ENCODE peak calls at places on chromosomes 13 and 19, in eight cellular contexts. X, W, Q, B, F, M, I and K are unnamed samples. For H3K4me1, the result is how much of the 10 kb centered on the place peaks cover.

GRCh38 chr19:50626011-50626410 is 13.7 kb downstream of the SYT3 start:
- DNase-seq in X (no peak), W (no peak), Q (no peak), B (no peak), F (no peak), M (no peak), I (no peak), K (no peak)

GRCh38 chr13:109307027-109307426 is 479.4 kb downstream of the IRS2 start:
- DNase-seq in X (no peak), W (no peak), Q (no peak), B (no peak), F (no peak), M (no peak), I (no peak), K (no peak)

GRCh38 chr13:76600086-76600485 is 286.1 kb downstream of the KCTD12 start:
- DNase-seq in X (no peak), W (no peak), Q (no peak), B (no peak), F (no peak), M (peak), I (no peak), K (no peak)

GRCh38 chr13:45301263-45301662 is 39.7 kb downstream of the TPT1 start:
- DNase-seq in X (no peak), W (no peak), Q (no peak), B (no peak), F (no peak), M (no peak), I (no peak), K (no peak)

GRCh38 chr19:5386841-5387240 is 46.2 kb upstream of the PTPRS start:
- DNase-seq in X (no peak), W (no peak), Q (no peak), B (no peak), F (no peak), M (no peak), I (no peak), K (no peak)

GRCh38 chr13:78241278-78241919 is 322.8 kb upstream of the EDNRB start:
- DNase-seq in X (no peak), W (no peak), Q (no peak), B (no peak), F (no peak), M (peak), I (no peak), K (peak)

GRCh38 chr19:51354742-51355148 is 11.4 kb downstream of the ETFB start:
- DNase-seq in X (no peak), W (no peak), Q (no peak), B (peak), F (no peak), M (peak), I (no peak), K (no peak)

GRCh38 chr19:29294343-29294811 is 81.4 kb upstream of the UQCRFS1 start:
- DNase-seq in X (no peak), W (no peak), Q (no peak), B (no peak), F (no peak), M (peak), I (no peak), K (no peak)

GRCh38 chr13:63481334-63481733 is 2065.7 kb upstream of the PCDH20 start:
- DNase-seq in X (no peak), W (no peak), Q (no peak), B (no peak), F (no peak), M (peak), I (no peak), K (no peak)

GRCh38 chr13:79671420-79671819 is 190.5 kb downstream of the NDFIP2 start:
- DNase-seq in X (no peak), W (no peak), Q (no peak), B (no peak), F (no peak), M (no peak), I (no peak), K (no peak)

GRCh38 chr13:25347156-25347555 is 24.6 kb upstream of the ATP8A2 start:
- DNase-seq in X (no peak), W (no peak), Q (no peak), B (no peak), F (no peak), M (no peak), I (no peak), K (no peak)

GRCh38 chr13:57813641-57814040 is 182.1 kb downstream of the PCDH17 start:
- DNase-seq in X (no peak), W (no peak), Q (no peak), B (no peak), F (no peak), M (no peak), I (no peak), K (no peak)

GRCh38 chr13:93744886-93745285 is 518.3 kb downstream of the GPC6 start:
- DNase-seq in X (no peak), W (no peak), Q (no peak), B (no peak), F (no peak), M (no peak), I (no peak), K (no peak)

GRCh38 chr13:79492313-79492798 is 11.4 kb downstream of the NDFIP2 start:
- DNase-seq in X (no peak), W (no peak), Q (no peak), B (no peak), F (no peak), M (no peak), I (no peak), K (no peak)

GRCh38 chr19:33845498-33845897 is 48.8 kb downstream of the KCTD15 start:
- DNase-seq in X (no peak), W (no peak), Q (no peak), B (no peak), F (no peak), M (no peak), I (no peak), K (no peak)

GRCh38 chr19:6728346-6728745 is 7.9 kb upstream of the C3 start:
- DNase-seq in X (peak), W (no peak), Q (no peak), B (no peak), F (no peak), M (no peak), I (peak), K (no peak)

GRCh38 chr19:51921949-51922348 is 5.3 kb upstream of the ZNF613 start:
- DNase-seq in X (no peak), W (no peak), Q (no peak), B (no peak), F (no peak), M (no peak), I (no peak), K (no peak)

GRCh38 chr13:77535448-77535847 is at the start of gene SCEL:
- DNase-seq in X (no peak), W (no peak), Q (no peak), B (no peak), F (no peak), M (no peak), I (no peak), K (no peak)

GRCh38 chr19:28633223-28634030 is 579.5 kb downstream of the UQCRFS1 start:
- DNase-seq in X (peak), W (no peak), Q (no peak), B (peak), F (no peak), M (peak), I (no peak), K (peak)

GRCh38 chr19:35266904-35267817 is 1.6 kb upstream of the USF2 start:
- DNase-seq in X (peak), W (no peak), Q (peak), B (peak), F (no peak), M (no peak), I (peak), K (peak)

GRCh38 chr13:104318121-104318520 is 1251.9 kb upstream of the SLC10A2 start:
- DNase-seq in X (no peak), W (no peak), Q (no peak), B (no peak), F (no peak), M (peak), I (no peak), K (peak)

GRCh38 chr13:98912846-98913245 is 65.0 kb downstream of the DOCK9 start:
- DNase-seq in X (no peak), W (no peak), Q (no peak), B (no peak), F (no peak), M (no peak), I (no peak), K (no peak)

GRCh38 chr19:16319466-16319865 is 5.2 kb upstream of the KLF2 start:
- DNase-seq in X (no peak), W (no peak), Q (no peak), B (peak), F (no peak), M (peak), I (no peak), K (no peak)

GRCh38 chr13:55013051-55013450 is 1984.4 kb downstream of the OLFM4 start:
- DNase-seq in X (no peak), W (no peak), Q (no peak), B (no peak), F (no peak), M (no peak), I (no peak), K (no peak)

GRCh38 chr13:93603043-93603442 is 376.4 kb downstream of the GPC6 start:
- DNase-seq in X (no peak), W (peak), Q (no peak), B (no peak), F (no peak), M (peak), I (no peak), K (no peak)

GRCh38 chr13:99434258-99434788 is 66.9 kb upstream of the TM9SF2 start:
- DNase-seq in X (no peak), W (no peak), Q (no peak), B (peak), F (peak), M (no peak), I (no peak), K (no peak)

GRCh38 chr19:33797821-33798633 is 1.4 kb downstream of the KCTD15 start:
- DNase-seq in X (no peak), W (no peak), Q (peak), B (no peak), F (peak), M (peak), I (peak), K (no peak)

GRCh38 chr13:85333511-85333910 is 465.7 kb downstream of the SLITRK6 start:
- DNase-seq in X (no peak), W (no peak), Q (no peak), B (no peak), F (no peak), M (no peak), I (no peak), K (no peak)

GRCh38 chr13:94192576-94192975 is 286.9 kb downstream of the DCT start:
- DNase-seq in X (no peak), W (no peak), Q (no peak), B (no peak), F (no peak), M (peak), I (no peak), K (peak)

GRCh38 chr13:19661561-19661960 is 28.1 kb downstream of the MPHOSPH8 start:
- DNase-seq in X (no peak), W (no peak), Q (no peak), B (no peak), F (no peak), M (no peak), I (no peak), K (no peak)

GRCh38 chr19:13118424-13119193 is 545 bp downstream of the NACC1 start:
- DNase-seq in X (peak), W (no peak), Q (peak), B (peak), F (peak), M (peak), I (peak), K (peak)

GRCh38 chr13:72149701-72150100 is 282.7 kb upstream of the DACH1 start:
- DNase-seq in X (no peak), W (no peak), Q (no peak), B (no peak), F (no peak), M (no peak), I (no peak), K (no peak)

GRCh38 chr19:35309481-35310279 is 17.7 kb downstream of the MAG start:
- DNase-seq in X (no peak), W (no peak), Q (no peak), B (no peak), F (no peak), M (peak), I (peak), K (no peak)

GRCh38 chr19:7637374-7638256 is 705 bp downstream of the STXBP2 start:
- DNase-seq in X (peak), W (no peak), Q (no peak), B (no peak), F (peak), M (peak), I (no peak), K (no peak)

GRCh38 chr13:113852536-113853517 is 11.0 kb downstream of the GAS6 start:
- DNase-seq in X (peak), W (no peak), Q (peak), B (no peak), F (no peak), M (no peak), I (peak), K (no peak)

GRCh38 chr13:49436890-49437289 is 7.0 kb downstream of the CAB39L start:
- DNase-seq in X (peak), W (no peak), Q (peak), B (no peak), F (no peak), M (peak), I (peak), K (no peak)

GRCh38 chr19:3003046-3003445 is 25.7 kb downstream of the TLE6 start:
- DNase-seq in X (no peak), W (no peak), Q (no peak), B (no peak), F (no peak), M (no peak), I (no peak), K (no peak)

GRCh38 chr19:14437578-14438140 is 4.6 kb downstream of the PKN1 start:
- DNase-seq in X (no peak), W (no peak), Q (no peak), B (no peak), F (no peak), M (no peak), I (no peak), K (no peak)
- H3K4me1 ChIP-seq in X (half or more), W (under half), Q (under half), B (half or more), F (half or more), M (under half), I (under half), K (under half)

DNA sequence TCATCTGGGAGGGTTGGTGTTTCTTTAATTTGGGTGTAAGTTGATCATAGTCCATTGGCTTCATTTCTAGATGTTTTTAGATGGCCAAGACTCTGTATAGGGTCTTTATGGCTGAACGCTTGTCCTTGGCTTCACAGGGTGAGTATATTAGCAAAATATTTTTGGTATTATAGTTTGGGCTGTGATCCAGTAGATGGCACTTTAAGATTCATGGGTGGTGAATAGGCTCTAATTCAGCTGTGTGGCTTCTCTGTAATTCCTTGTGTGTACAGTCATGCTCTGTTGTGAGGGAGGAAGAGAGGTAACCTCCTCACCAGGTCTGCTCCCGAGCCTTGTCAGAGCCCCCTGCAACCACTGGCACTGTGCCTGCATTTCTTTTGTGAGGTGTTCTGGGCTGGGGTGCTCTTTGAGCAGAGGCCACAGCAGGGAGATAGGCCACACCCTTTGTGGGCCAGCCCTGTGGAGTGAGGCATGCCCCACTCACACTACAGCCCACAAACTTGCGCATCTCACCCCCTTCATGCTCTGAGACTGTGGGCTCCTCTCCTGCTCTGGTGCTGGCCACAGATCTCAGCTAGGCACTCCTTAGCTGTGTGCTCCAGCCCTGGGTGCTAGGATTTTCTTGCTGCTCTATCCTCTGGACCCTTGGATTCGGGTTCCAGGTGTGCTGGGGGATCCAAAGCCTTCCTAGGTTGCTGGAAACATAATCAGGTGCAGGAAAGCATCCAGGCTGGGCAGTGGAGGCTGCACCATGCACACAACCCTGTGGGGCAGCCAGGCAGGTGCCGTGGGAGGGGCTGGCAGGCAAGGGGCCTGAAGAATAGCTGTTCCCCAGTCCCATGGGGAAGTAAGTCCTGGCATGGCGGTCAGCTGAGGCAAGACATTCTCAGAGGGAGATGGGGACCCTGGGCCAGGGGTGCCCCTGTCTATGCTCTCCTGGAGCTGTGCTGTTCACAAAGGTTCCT is 193.9 kb downstream of the GPC5 start:
- DNase-seq in X (no peak), W (no peak), Q (no peak), B (no peak), F (no peak), M (no peak), I (no peak), K (no peak)
- H3K27ac ChIP-seq in X (no peak), W (no peak), Q (no peak), B (no peak), F (no peak), M (no peak), I (no peak), K (no peak)

GRCh38 chr13:110447058-110447511 is 114.4 kb downstream of the RAB20 start:
- DNase-seq in X (no peak), W (no peak), Q (no peak), B (no peak), F (no peak), M (no peak), I (peak), K (no peak)
- TF ChIP-seq CTCF in X (no peak), W (no peak), Q (no peak), B (no peak), F (no peak), M (no peak), I (no peak), K (no peak)

DNA sequence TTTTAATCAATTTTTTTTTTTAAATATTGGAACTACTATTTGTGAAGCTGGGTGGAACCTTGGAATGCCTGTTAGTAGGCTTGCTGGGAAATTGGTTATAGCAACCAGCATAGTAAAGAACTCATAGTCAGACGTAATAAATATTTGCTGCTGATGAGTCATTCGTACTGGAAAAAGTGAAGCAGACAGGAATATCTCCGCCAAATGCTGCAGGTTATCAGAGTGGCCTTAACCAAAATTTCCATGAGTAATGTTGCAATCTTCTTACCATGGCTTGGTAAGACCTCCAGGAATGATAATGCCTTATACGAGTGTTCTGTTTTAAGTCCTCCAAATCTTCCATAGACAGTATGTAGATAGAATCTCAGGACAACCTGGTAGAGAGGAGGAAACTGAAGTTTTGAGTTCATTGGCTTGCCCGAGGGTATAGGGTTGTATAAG is 34.2 kb downstream of the MBNL2 start:
- DNase-seq in X (no peak), W (no peak), Q (peak), B (no peak), F (no peak), M (peak), I (no peak), K (no peak)
- H3K4me1 ChIP-seq in X (half or more), W (half or more), Q (under half), B (under half), F (half or more), M (under half), I (under half), K (under half)

DNA sequence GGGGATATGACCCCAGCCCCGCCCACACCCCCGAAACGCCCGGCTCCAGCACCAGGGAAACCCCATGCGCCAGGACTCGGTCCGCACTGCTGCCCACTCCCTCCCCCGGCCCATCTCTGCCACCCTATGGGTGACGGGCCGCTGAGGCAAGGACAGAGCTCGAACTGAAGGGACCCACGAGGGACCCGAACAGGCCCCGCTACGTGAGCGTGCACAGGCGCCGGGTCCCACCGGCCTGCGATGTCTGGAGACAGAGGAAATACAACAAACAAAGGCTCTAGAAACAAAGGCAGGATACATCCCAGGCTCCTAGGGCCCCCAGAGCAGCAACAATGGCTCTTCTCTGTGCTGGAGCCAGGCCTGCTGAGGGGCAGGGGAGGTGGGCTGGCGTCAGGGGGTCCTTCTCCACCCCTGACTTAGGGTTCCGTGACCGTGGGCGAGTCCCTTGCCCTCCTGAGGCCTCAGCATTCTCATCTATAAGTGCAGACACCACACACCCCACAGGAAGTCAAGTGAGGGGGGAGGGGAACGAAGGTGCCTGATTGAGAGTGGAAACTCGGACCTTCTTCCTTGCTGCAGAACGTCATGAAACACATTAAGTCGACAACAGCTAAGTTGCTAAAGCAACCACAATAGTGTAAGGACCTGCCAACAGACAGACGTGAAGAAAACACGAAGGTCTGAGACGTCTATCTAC is 3.1 kb downstream of the ABHD17A start:
- DNase-seq in X (no peak), W (no peak), Q (no peak), B (peak), F (no peak), M (no peak), I (no peak), K (no peak)
- H3K27ac ChIP-seq in X (peak), W (no peak), Q (peak), B (peak), F (peak), M (peak), I (no peak), K (no peak)

GRCh38 chr19:21466627-21467026 is 38.8 kb upstream of the ZNF429 start:
- DNase-seq in X (no peak), W (no peak), Q (no peak), B (no peak), F (no peak), M (no peak), I (no peak), K (no peak)
- TF ChIP-seq CTCF in X (no peak), W (no peak), Q (no peak), B (no peak), F (no peak), M (no peak), I (no peak), K (no peak)

GRCh38 chr19:18429717-18430416 is 8.1 kb downstream of the ISYNA1 start:
- DNase-seq in X (no peak), W (no peak), Q (peak), B (no peak), F (no peak), M (no peak), I (peak), K (no peak)
- H3K4me1 ChIP-seq in X (under half), W (half or more), Q (under half), B (half or more), F (half or more), M (under half), I (under half), K (under half)

GRCh38 chr19:56110515-56111448 is 10.3 kb downstream of the ZNF787 start:
- DNase-seq in X (peak), W (no peak), Q (no peak), B (no peak), F (peak), M (peak), I (peak), K (no peak)

GRCh38 chr19:56109216-56109615 is 11.9 kb downstream of the ZNF787 start:
- DNase-seq in X (no peak), W (no peak), Q (no peak), B (no peak), F (no peak), M (peak), I (no peak), K (no peak)

GRCh38 chr19:56106993-56107392 is 14.1 kb downstream of the ZNF787 start:
- DNase-seq in X (no peak), W (no peak), Q (no peak), B (no peak), F (no peak), M (no peak), I (no peak), K (no peak)

GRCh38 chr19:56107626-56108351 is 13.3 kb downstream of the ZNF787 start:
- DNase-seq in X (no peak), W (no peak), Q (no peak), B (no peak), F (peak), M (no peak), I (no peak), K (no peak)

GRCh38 chr19:56108447-56109195 is 12.5 kb downstream of the ZNF787 start:
- DNase-seq in X (no peak), W (no peak), Q (peak), B (no peak), F (peak), M (peak), I (peak), K (no peak)
- H3K27ac ChIP-seq in X (no peak), W (no peak), Q (peak), B (no peak), F (peak), M (peak), I (peak), K (no peak)

GRCh38 chr19:32563761-32564160 is 17.2 kb upstream of the PDCD5 start:
- DNase-seq in X (no peak), W (no peak), Q (no peak), B (no peak), F (no peak), M (no peak), I (no peak), K (no peak)
- TF ChIP-seq CTCF in X (no peak), W (no peak), Q (no peak), B (no peak), F (no peak), M (no peak), I (no peak), K (no peak)